ENCODE peak calls at places on chromosomes 1 and 21, in seven cellular contexts. Q, N, K, E, S, Y and B are unnamed samples.

GRCh38 chr1:208374391-208374941 is 130.3 kb upstream of the PLXNA2 start:
- DNase-seq in N (no peak), Q (no peak), S (no peak), Y (peak; percentile 46), E (no peak), K (no peak), B (no peak)

GRCh38 chr1:197180252-197180878 is 33.9 kb upstream of the ASPM start:
- DNase-seq in E (peak; percentile 38), S (no peak), N (peak; percentile 70), Q (peak; percentile 3), Y (peak; percentile 71), K (peak; percentile 92), B (peak; percentile 76)

GRCh38 chr1:177171536-177172123 is 872 bp downstream of the BRINP2 start:
- DNase-seq in N (no peak), Q (no peak), K (no peak), Y (no peak), S (no peak), E (no peak), B (no peak)

GRCh38 chr1:26225033-26225831 is 8.8 kb upstream of the CEP85 start:
- DNase-seq in N (no peak), K (no peak), S (peak; percentile 91), Y (peak; percentile 47), Q (peak; percentile 78), E (peak; percentile 87), B (no peak)

GRCh38 chr1:78650114-78650513 is 483 bp downstream of the IFI44 start:
- DNase-seq in E (no peak), Q (no peak), Y (peak; percentile 5), S (no peak), N (no peak), K (no peak), B (no peak)

GRCh38 chr1:169348356-169349036 is 19.1 kb downstream of the NME7 start:
- DNase-seq in Y (peak; percentile 27), N (peak; percentile 84), K (peak; percentile 68), Q (peak; percentile 45), S (peak; percentile 41), E (peak; percentile 37), B (peak; percentile 84)

GRCh38 chr21:29989634-29990234 is 49.9 kb upstream of the GRIK1 start:
- DNase-seq in K (no peak), Q (no peak), Y (no peak), S (no peak), N (no peak), E (no peak), B (no peak)

GRCh38 chr1:27966402-27967105 is 6.8 kb downstream of the XKR8 start:
- DNase-seq in E (no peak), S (no peak), K (no peak), Y (peak; percentile 49), N (peak; percentile 85), Q (no peak), B (no peak)

GRCh38 chr1:183070923-183071618 is 47.9 kb downstream of the LAMC1 start:
- DNase-seq in Y (peak; percentile 98), Q (no peak), S (no peak), E (no peak), N (peak; percentile 69), K (peak; percentile 95), B (peak; percentile 58)

DNA sequence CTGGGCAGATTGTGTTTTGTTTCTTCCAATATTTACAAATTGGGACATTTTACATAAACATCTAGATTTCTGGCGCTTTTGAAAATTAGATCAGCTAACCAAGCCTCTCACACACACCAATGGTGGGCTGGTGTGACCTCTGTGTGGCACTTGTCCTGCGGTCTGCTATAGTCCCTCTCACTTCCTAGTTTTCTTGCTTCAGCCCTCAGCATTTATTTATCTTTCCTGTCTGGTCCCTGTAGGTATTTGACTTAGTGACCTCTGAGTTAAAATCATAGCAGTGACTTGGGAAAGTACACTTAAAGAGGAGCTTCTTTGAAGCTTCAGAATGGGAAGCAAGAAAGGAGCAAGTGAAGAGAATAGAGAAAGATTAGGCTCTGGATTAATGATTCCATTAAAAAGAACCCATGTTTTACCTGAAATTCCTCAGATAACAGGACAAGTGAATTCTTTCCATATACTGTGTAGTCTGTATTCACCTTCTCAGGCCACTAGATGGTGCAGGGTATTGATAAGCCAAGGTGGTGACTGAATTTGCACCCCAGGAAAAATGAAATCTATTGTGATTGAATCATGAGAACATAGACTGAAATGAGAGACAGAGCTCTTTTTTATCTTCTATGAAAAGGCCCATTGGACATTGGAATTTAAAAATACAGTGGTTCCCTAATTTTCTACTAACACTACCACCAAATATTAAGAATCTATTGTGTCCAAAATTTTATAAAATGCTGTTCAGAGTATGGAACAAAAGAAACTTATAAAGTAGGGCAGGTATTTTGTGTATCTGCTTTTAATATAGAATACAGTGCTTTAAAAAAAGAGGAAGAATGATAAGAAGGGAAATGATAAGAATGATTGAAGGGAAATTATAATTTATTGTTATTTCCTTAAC is 7.1 kb upstream of the DIPK1A start:
- DNase-seq in S (no peak), N (peak; percentile 59), K (no peak), E (peak; percentile 38), Q (no peak), Y (no peak), B (peak; percentile 54)
- H3K4me1 ChIP-seq in S (no peaks in the 10 kb centered on the region), N (no peaks in the 10 kb centered on the region), K (peaks cover 1% of the 10 kb centered on the region), E (no peaks in the 10 kb centered on the region), Q (no peaks in the 10 kb centered on the region), Y (no peaks in the 10 kb centered on the region), B (peaks cover 17% of the 10 kb centered on the region)

GRCh38 chr1:51420867-51421627 is 90.7 kb upstream of the TTC39A start:
- DNase-seq in N (no peak), S (no peak), K (no peak), Q (no peak), Y (no peak), E (no peak), B (no peak)
- H3K9ac ChIP-seq in N (no peak overlapping the region), S (no peak overlapping the region), K (no peak overlapping the region), Q (no peak overlapping the region), Y (no peak overlapping the region), E (no peak overlapping the region), B (no peak overlapping the region)

DNA sequence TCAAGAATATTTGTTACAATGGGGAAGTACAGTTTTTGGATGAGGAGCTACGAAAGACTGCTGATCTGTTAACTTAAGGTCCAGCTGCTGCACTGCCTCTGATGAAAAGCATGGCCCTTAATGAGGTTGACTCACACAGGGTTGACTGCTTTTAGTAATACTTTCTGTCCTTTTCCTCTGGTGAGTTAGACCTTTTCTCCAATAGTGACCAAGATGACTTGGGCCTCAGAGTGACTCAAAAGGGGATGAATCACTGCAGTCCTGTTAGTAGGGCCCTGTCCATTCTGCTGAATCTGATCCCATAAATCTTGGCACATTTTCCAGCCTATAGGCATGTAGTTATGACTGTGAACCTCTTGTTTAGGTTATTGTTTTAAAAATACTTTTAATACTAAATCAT is 2.7 kb downstream of the DISP1 start:
- DNase-seq in S (no peak), K (peak; percentile 99), Y (peak; percentile 98), E (peak; percentile 11), Q (no peak), N (peak; percentile 100), B (no peak)
- H3K4me1 ChIP-seq in S (peaks cover 8% of the 10 kb centered on the region), K (peaks cover 6% of the 10 kb centered on the region), Y (peaks cover 22% of the 10 kb centered on the region), E (peaks cover 15% of the 10 kb centered on the region), Q (peaks cover 5% of the 10 kb centered on the region), N (peaks cover 38% of the 10 kb centered on the region), B (peaks cover 13% of the 10 kb centered on the region)

DNA sequence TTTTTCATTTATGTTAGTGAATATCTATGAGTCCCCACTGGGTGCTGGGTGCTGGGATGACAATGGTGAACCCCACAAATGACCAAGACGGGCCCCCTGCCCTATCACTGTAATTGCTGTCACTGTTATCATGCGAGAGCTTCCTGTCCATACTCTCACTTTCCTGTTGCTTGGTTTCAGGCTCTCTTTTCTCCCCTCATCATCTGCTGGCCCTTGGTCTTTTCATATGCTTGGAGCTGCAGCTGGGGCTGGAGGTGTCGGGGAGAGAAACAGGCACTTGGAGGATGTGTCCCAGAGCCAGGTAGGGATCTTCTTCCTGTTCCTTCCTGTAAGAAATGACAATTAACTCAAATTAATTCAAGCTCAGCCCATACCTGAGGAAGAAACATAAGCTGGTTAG is 348.0 kb downstream of the PTPRU start:
- DNase-seq in N (no peak), S (no peak), E (no peak), Q (no peak), K (no peak), Y (no peak), B (no peak)
- H3K9ac ChIP-seq in N (no peak overlapping the region), S (no peak overlapping the region), E (no peak overlapping the region), Q (no peak overlapping the region), K (no peak overlapping the region), Y (no peak overlapping the region), B (no peak overlapping the region)

DNA sequence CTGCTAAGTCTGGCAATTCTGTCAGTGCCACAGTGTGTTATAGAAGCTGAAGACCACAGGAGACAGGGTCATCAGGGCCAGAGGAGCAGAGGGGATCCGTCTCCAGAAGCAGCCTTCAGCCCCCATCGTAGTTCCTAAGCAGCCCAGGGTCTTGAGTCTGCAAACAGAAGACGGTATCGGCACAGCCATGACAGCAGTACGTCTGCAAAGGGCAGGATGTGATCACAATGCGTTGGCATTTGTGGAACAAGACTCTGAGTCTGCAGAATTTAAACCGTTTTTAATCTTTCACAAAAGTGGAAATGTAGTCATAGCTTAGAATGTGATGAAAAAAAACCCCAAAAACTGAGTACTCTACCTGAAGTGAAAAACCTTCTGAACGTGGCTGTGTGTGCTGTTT is 44.0 kb upstream of the SCCPDH start:
- DNase-seq in N (no peak), Y (peak; percentile 20), Q (no peak), S (no peak), K (peak; percentile 35), E (no peak), B (no peak)
- H3K4me1 ChIP-seq in N (no peaks in the 10 kb centered on the region), Y (peaks cover 20% of the 10 kb centered on the region), Q (no peaks in the 10 kb centered on the region), S (no peaks in the 10 kb centered on the region), K (peaks cover 4% of the 10 kb centered on the region), E (no peaks in the 10 kb centered on the region), B (peaks cover 27% of the 10 kb centered on the region)

GRCh38 chr1:161930064-161930463 is 93.6 kb downstream of the OLFML2B start:
- DNase-seq in K (peak; percentile 50), E (no peak), N (no peak), Y (peak; percentile 60), S (no peak), Q (no peak), B (no peak)
- H3K9ac ChIP-seq in K (no peak overlapping the region), E (peak overlapping the region; percentile 30), N (no peak overlapping the region), Y (no peak overlapping the region), S (no peak overlapping the region), Q (no peak overlapping the region), B (no peak overlapping the region)

GRCh38 chr1:37476087-37476452 is 1.7 kb downstream of the ZC3H12A start:
- DNase-seq in N (no peak), K (no peak), Q (no peak), S (no peak), E (no peak), Y (no peak), B (no peak)
- H3K4me1 ChIP-seq in N (peaks cover 72% of the 10 kb centered on the region), K (peaks cover 61% of the 10 kb centered on the region), Q (peaks cover 49% of the 10 kb centered on the region), S (peaks cover 26% of the 10 kb centered on the region), E (peaks cover 72% of the 10 kb centered on the region), Y (peaks cover 57% of the 10 kb centered on the region), B (peaks cover 63% of the 10 kb centered on the region)

GRCh38 chr21:42061195-42061865 is 9.8 kb upstream of the UMODL1 start:
- DNase-seq in E (no peak), Q (no peak), K (no peak), Y (no peak), N (no peak), S (peak; percentile 41), B (peak; percentile 91)
- H3K9ac ChIP-seq in E (no peak overlapping the region), Q (no peak overlapping the region), K (no peak overlapping the region), Y (no peak overlapping the region), N (no peak overlapping the region), S (no peak overlapping the region), B (peak overlapping the region; percentile 68)